ENCODE peak calls at places on chromosomes 11 and 22, in ten cellular contexts. One of them, this sample, is unnamed. For H3K4me1, the result is how much of the 10 kb centered on the place peaks cover.

GRCh38 chr11:96278039-96278897 is 64.7 kb downstream of the MAML2 start:
- DNase-seq in neuronal stem cell: no peak
- DNase-seq in heart right ventricle: no peak
- DNase-seq in transverse colon: no peak
- DNase-seq in H9: no peak
- DNase-seq in GM23338: no peak
- DNase-seq in neural progenitor cell: no peak
- DNase-seq in PC-9: peak
- DNase-seq in body of pancreas: no peak
- DNase-seq in A549: no peak
- DNase-seq in this sample: no peak

GRCh38 chr11:12287009-12287373 is 90.4 kb upstream of the PARVA start:
- DNase-seq in GM23338: no peak
- DNase-seq in H9: no peak
- DNase-seq in transverse colon: peak
- DNase-seq in neural progenitor cell: no peak
- DNase-seq in neuronal stem cell: no peak
- DNase-seq in body of pancreas: no peak
- DNase-seq in heart right ventricle: no peak
- DNase-seq in A549: peak
- DNase-seq in PC-9: peak
- DNase-seq in this sample: no peak

GRCh38 chr11:119319702-119320592 is 3.0 kb upstream of the MCAM start:
- DNase-seq in H9: no peak
- DNase-seq in PC-9: no peak
- DNase-seq in neuronal stem cell: no peak
- DNase-seq in neural progenitor cell: peak
- DNase-seq in A549: no peak
- DNase-seq in transverse colon: no peak
- DNase-seq in heart right ventricle: peak
- DNase-seq in GM23338: no peak
- DNase-seq in body of pancreas: no peak
- DNase-seq in this sample: no peak

GRCh38 chr11:87819141-87819540 is 356.1 kb downstream of the RAB38 start:
- DNase-seq in H9: no peak
- DNase-seq in transverse colon: no peak
- DNase-seq in neural progenitor cell: no peak
- DNase-seq in heart right ventricle: no peak
- DNase-seq in GM23338: no peak
- DNase-seq in neuronal stem cell: no peak
- DNase-seq in A549: no peak
- DNase-seq in body of pancreas: no peak
- DNase-seq in PC-9: no peak
- DNase-seq in this sample: no peak

GRCh38 chr22:38262051-38262795 is 10.6 kb downstream of the TMEM184B start:
- DNase-seq in neuronal stem cell: no peak
- DNase-seq in H9: peak
- DNase-seq in PC-9: peak
- DNase-seq in A549: no peak
- DNase-seq in GM23338: peak
- DNase-seq in body of pancreas: peak
- DNase-seq in neural progenitor cell: peak
- DNase-seq in heart right ventricle: peak
- DNase-seq in transverse colon: peak
- DNase-seq in this sample: peak

GRCh38 chr22:39999144-39999757 is 4.5 kb downstream of the FAM83F start:
- DNase-seq in GM23338: no peak
- DNase-seq in transverse colon: peak
- DNase-seq in H9: no peak
- DNase-seq in body of pancreas: no peak
- DNase-seq in A549: peak
- DNase-seq in neuronal stem cell: no peak
- DNase-seq in heart right ventricle: no peak
- DNase-seq in PC-9: no peak
- DNase-seq in neural progenitor cell: peak
- DNase-seq in this sample: no peak

GRCh38 chr11:34649597-34649996 is 28.7 kb downstream of the EHF start:
- DNase-seq in body of pancreas: no peak
- DNase-seq in H9: no peak
- DNase-seq in neuronal stem cell: no peak
- DNase-seq in GM23338: no peak
- DNase-seq in A549: no peak
- DNase-seq in PC-9: no peak
- DNase-seq in transverse colon: no peak
- DNase-seq in neural progenitor cell: no peak
- DNase-seq in heart right ventricle: no peak
- DNase-seq in this sample: no peak

GRCh38 chr11:35811783-35812182 is 132.1 kb upstream of the LDLRAD3 start:
- DNase-seq in H9: no peak
- DNase-seq in transverse colon: no peak
- DNase-seq in A549: no peak
- DNase-seq in heart right ventricle: no peak
- DNase-seq in neural progenitor cell: no peak
- DNase-seq in neuronal stem cell: no peak
- DNase-seq in body of pancreas: peak
- DNase-seq in GM23338: no peak
- DNase-seq in PC-9: no peak
- DNase-seq in this sample: no peak

GRCh38 chr22:47129902-47130301 is 367.5 kb downstream of the TBC1D22A start:
- DNase-seq in transverse colon: peak
- DNase-seq in neural progenitor cell: no peak
- DNase-seq in PC-9: peak
- DNase-seq in H9: no peak
- DNase-seq in GM23338: no peak
- DNase-seq in A549: no peak
- DNase-seq in body of pancreas: no peak
- DNase-seq in neuronal stem cell: no peak
- DNase-seq in heart right ventricle: no peak
- DNase-seq in this sample: no peak

GRCh38 chr22:37555029-37555428 is 5.3 kb upstream of the CDC42EP1 start:
- DNase-seq in transverse colon: no peak
- DNase-seq in H9: no peak
- DNase-seq in A549: no peak
- DNase-seq in heart right ventricle: no peak
- DNase-seq in neural progenitor cell: no peak
- DNase-seq in neuronal stem cell: no peak
- DNase-seq in PC-9: no peak
- DNase-seq in body of pancreas: no peak
- DNase-seq in GM23338: no peak
- DNase-seq in this sample: no peak

GRCh38 chr11:134511255-134511654 is 99.2 kb upstream of the B3GAT1 start:
- DNase-seq in neural progenitor cell: no peak
- DNase-seq in heart right ventricle: no peak
- DNase-seq in PC-9: no peak
- DNase-seq in H9: no peak
- DNase-seq in body of pancreas: peak
- DNase-seq in GM23338: no peak
- DNase-seq in A549: no peak
- DNase-seq in neuronal stem cell: no peak
- DNase-seq in transverse colon: no peak
- DNase-seq in this sample: no peak

GRCh38 chr22:36409911-36410756 is 22.4 kb upstream of the MYH9 start:
- DNase-seq in PC-9: peak
- DNase-seq in body of pancreas: peak
- DNase-seq in A549: no peak
- DNase-seq in GM23338: peak
- DNase-seq in neuronal stem cell: peak
- DNase-seq in transverse colon: peak
- DNase-seq in heart right ventricle: peak
- DNase-seq in neural progenitor cell: peak
- DNase-seq in H9: peak
- DNase-seq in this sample: peak

GRCh38 chr11:61760946-61761345 is 8.5 kb downstream of the MYRF start:
- DNase-seq in neuronal stem cell: no peak
- DNase-seq in PC-9: no peak
- DNase-seq in A549: no peak
- DNase-seq in H9: no peak
- DNase-seq in neural progenitor cell: no peak
- DNase-seq in transverse colon: no peak
- DNase-seq in body of pancreas: no peak
- DNase-seq in GM23338: no peak
- DNase-seq in heart right ventricle: no peak
- DNase-seq in this sample: no peak

GRCh38 chr11:76004400-76004799 is 189.4 kb downstream of the UVRAG start:
- DNase-seq in transverse colon: no peak
- DNase-seq in H9: no peak
- DNase-seq in body of pancreas: no peak
- DNase-seq in A549: no peak
- DNase-seq in neural progenitor cell: no peak
- DNase-seq in neuronal stem cell: no peak
- DNase-seq in GM23338: no peak
- DNase-seq in heart right ventricle: no peak
- DNase-seq in PC-9: no peak
- DNase-seq in this sample: no peak

GRCh38 chr22:49108636-49109315 is 718.9 kb downstream of the BRD1 start:
- DNase-seq in PC-9: no peak
- DNase-seq in neural progenitor cell: no peak
- DNase-seq in body of pancreas: no peak
- DNase-seq in A549: no peak
- DNase-seq in GM23338: no peak
- DNase-seq in heart right ventricle: no peak
- DNase-seq in neuronal stem cell: no peak
- DNase-seq in transverse colon: no peak
- DNase-seq in H9: no peak
- DNase-seq in this sample: no peak

GRCh38 chr11:117620131-117620530 is 176.9 kb downstream of the DSCAML1 start:
- DNase-seq in GM23338: no peak
- DNase-seq in H9: no peak
- DNase-seq in heart right ventricle: no peak
- DNase-seq in A549: no peak
- DNase-seq in neuronal stem cell: no peak
- DNase-seq in transverse colon: no peak
- DNase-seq in body of pancreas: no peak
- DNase-seq in neural progenitor cell: no peak
- DNase-seq in PC-9: no peak
- DNase-seq in this sample: no peak

GRCh38 chr11:2424811-2425495 is 19.4 kb downstream of the TRPM5 start:
- DNase-seq in transverse colon: no peak
- DNase-seq in H9: no peak
- DNase-seq in PC-9: no peak
- DNase-seq in body of pancreas: no peak
- DNase-seq in neural progenitor cell: no peak
- DNase-seq in A549: no peak
- DNase-seq in neuronal stem cell: no peak
- DNase-seq in heart right ventricle: peak
- DNase-seq in GM23338: no peak
- DNase-seq in this sample: no peak

GRCh38 chr11:46338988-46339666 is 8.1 kb upstream of the DGKZ start:
- DNase-seq in transverse colon: no peak
- DNase-seq in PC-9: peak
- DNase-seq in H9: peak
- DNase-seq in body of pancreas: no peak
- DNase-seq in A549: no peak
- DNase-seq in neural progenitor cell: peak
- DNase-seq in GM23338: peak
- DNase-seq in heart right ventricle: peak
- DNase-seq in neuronal stem cell: no peak
- DNase-seq in this sample: no peak
- H3K27ac ChIP-seq in transverse colon: peak
- H3K27ac ChIP-seq in PC-9: peak
- H3K27ac ChIP-seq in H9: peak
- H3K27ac ChIP-seq in body of pancreas: peak
- H3K27ac ChIP-seq in A549: peak
- H3K27ac ChIP-seq in neural progenitor cell: peak
- H3K27ac ChIP-seq in GM23338: peak
- H3K27ac ChIP-seq in heart right ventricle: peak
- H3K27ac ChIP-seq in neuronal stem cell: peak
- H3K27ac ChIP-seq in this sample: peak

GRCh38 chr11:74950374-74950969 is 1.4 kb downstream of the SPCS2 start:
- DNase-seq in A549: no peak
- DNase-seq in neural progenitor cell: no peak
- DNase-seq in transverse colon: no peak
- DNase-seq in H9: no peak
- DNase-seq in GM23338: no peak
- DNase-seq in heart right ventricle: no peak
- DNase-seq in neuronal stem cell: no peak
- DNase-seq in body of pancreas: no peak
- DNase-seq in PC-9: no peak
- DNase-seq in this sample: no peak
- H3K4me1 ChIP-seq in A549: under half
- H3K4me1 ChIP-seq in neural progenitor cell: under half
- H3K4me1 ChIP-seq in transverse colon: under half
- H3K4me1 ChIP-seq in H9: under half
- H3K4me1 ChIP-seq in GM23338: under half
- H3K4me1 ChIP-seq in heart right ventricle: under half
- H3K4me1 ChIP-seq in neuronal stem cell: under half
- H3K4me1 ChIP-seq in body of pancreas: half or more
- H3K4me1 ChIP-seq in PC-9: under half
- H3K4me1 ChIP-seq in this sample: under half

GRCh38 chr11:85949798-85950197 is 94.6 kb downstream of the CCDC83 start:
- DNase-seq in neuronal stem cell: no peak
- DNase-seq in body of pancreas: no peak
- DNase-seq in H9: no peak
- DNase-seq in GM23338: no peak
- DNase-seq in heart right ventricle: no peak
- DNase-seq in PC-9: no peak
- DNase-seq in neural progenitor cell: no peak
- DNase-seq in transverse colon: no peak
- DNase-seq in A549: no peak
- DNase-seq in this sample: no peak

GRCh38 chr11:85945788-85946187 is 90.6 kb downstream of the CCDC83 start:
- DNase-seq in H9: no peak
- DNase-seq in neuronal stem cell: no peak
- DNase-seq in A549: no peak
- DNase-seq in PC-9: no peak
- DNase-seq in neural progenitor cell: no peak
- DNase-seq in body of pancreas: no peak
- DNase-seq in transverse colon: no peak
- DNase-seq in GM23338: no peak
- DNase-seq in heart right ventricle: no peak
- DNase-seq in this sample: no peak

GRCh38 chr11:85948884-85949283 is 93.7 kb downstream of the CCDC83 start:
- DNase-seq in transverse colon: no peak
- DNase-seq in PC-9: peak
- DNase-seq in A549: no peak
- DNase-seq in heart right ventricle: no peak
- DNase-seq in neural progenitor cell: no peak
- DNase-seq in H9: no peak
- DNase-seq in neuronal stem cell: no peak
- DNase-seq in GM23338: no peak
- DNase-seq in body of pancreas: no peak
- DNase-seq in this sample: no peak

GRCh38 chr11:85946221-85946620 is 91.0 kb downstream of the CCDC83 start:
- DNase-seq in neuronal stem cell: no peak
- DNase-seq in H9: no peak
- DNase-seq in heart right ventricle: no peak
- DNase-seq in body of pancreas: no peak
- DNase-seq in transverse colon: no peak
- DNase-seq in neural progenitor cell: no peak
- DNase-seq in A549: no peak
- DNase-seq in GM23338: no peak
- DNase-seq in PC-9: no peak
- DNase-seq in this sample: no peak

GRCh38 chr11:85947431-85948272 is 92.5 kb downstream of the CCDC83 start:
- DNase-seq in GM23338: no peak
- DNase-seq in neural progenitor cell: no peak
- DNase-seq in H9: no peak
- DNase-seq in heart right ventricle: no peak
- DNase-seq in body of pancreas: no peak
- DNase-seq in A549: peak
- DNase-seq in transverse colon: no peak
- DNase-seq in PC-9: peak
- DNase-seq in neuronal stem cell: no peak
- DNase-seq in this sample: no peak
- H3K27ac ChIP-seq in GM23338: no peak
- H3K27ac ChIP-seq in neural progenitor cell: no peak
- H3K27ac ChIP-seq in H9: no peak
- H3K27ac ChIP-seq in heart right ventricle: peak
- H3K27ac ChIP-seq in body of pancreas: peak
- H3K27ac ChIP-seq in A549: peak
- H3K27ac ChIP-seq in transverse colon: peak
- H3K27ac ChIP-seq in PC-9: peak
- H3K27ac ChIP-seq in neuronal stem cell: no peak
- H3K27ac ChIP-seq in this sample: peak

GRCh38 chr22:30744224-30744623 is 49.5 kb downstream of the OSBP2 start:
- DNase-seq in transverse colon: no peak
- DNase-seq in neural progenitor cell: no peak
- DNase-seq in H9: no peak
- DNase-seq in PC-9: no peak
- DNase-seq in neuronal stem cell: no peak
- DNase-seq in heart right ventricle: no peak
- DNase-seq in A549: no peak
- DNase-seq in body of pancreas: no peak
- DNase-seq in GM23338: no peak
- DNase-seq in this sample: no peak
- H3K4me1 ChIP-seq in transverse colon: under half
- H3K4me1 ChIP-seq in neural progenitor cell: under half
- H3K4me1 ChIP-seq in H9: under half
- H3K4me1 ChIP-seq in PC-9: under half
- H3K4me1 ChIP-seq in neuronal stem cell: under half
- H3K4me1 ChIP-seq in heart right ventricle: under half
- H3K4me1 ChIP-seq in A549: under half
- H3K4me1 ChIP-seq in body of pancreas: under half
- H3K4me1 ChIP-seq in GM23338: under half
- H3K4me1 ChIP-seq in this sample: under half